ENCODE peak calls at places on chromosomes 5 and 9, in ten cellular contexts. One of them, this sample, is unnamed.

GRCh38 chr9:116870566-116870965 is 183.5 kb downstream of the TRIM32 start:
- DNase-seq in NCI-H460: no peak
- DNase-seq in upper lobe of right lung: no peak
- DNase-seq in NCI-H345: no peak
- DNase-seq in NCI-H524 treated with DMSO at 0.1 percent for 48 hours: no peak
- DNase-seq in NCI-H2227 treated with DMSO at 0.1 percent for 48 hours: no peak
- DNase-seq in NCI-H1930: no peak
- DNase-seq in iris pigment epithelial cell: no peak
- DNase-seq in Peyer's patch: peak
- DNase-seq in WERI-Rb-1: no peak
- DNase-seq in this sample: no peak

GRCh38 chr5:127353339-127353738 is 62.7 kb downstream of the MEGF10 start:
- DNase-seq in NCI-H460: no peak
- DNase-seq in upper lobe of right lung: no peak
- DNase-seq in NCI-H345: no peak
- DNase-seq in NCI-H524 treated with DMSO at 0.1 percent for 48 hours: no peak
- DNase-seq in NCI-H2227 treated with DMSO at 0.1 percent for 48 hours: no peak
- DNase-seq in NCI-H1930: no peak
- DNase-seq in iris pigment epithelial cell: no peak
- DNase-seq in Peyer's patch: no peak
- DNase-seq in WERI-Rb-1: no peak
- DNase-seq in this sample: no peak

GRCh38 chr5:135454946-135455345 is 2.8 kb upstream of the TIFAB start:
- DNase-seq in NCI-H460: no peak
- DNase-seq in upper lobe of right lung: no peak
- DNase-seq in NCI-H345: no peak
- DNase-seq in NCI-H524 treated with DMSO at 0.1 percent for 48 hours: no peak
- DNase-seq in NCI-H2227 treated with DMSO at 0.1 percent for 48 hours: no peak
- DNase-seq in NCI-H1930: no peak
- DNase-seq in iris pigment epithelial cell: no peak
- DNase-seq in Peyer's patch: peak
- DNase-seq in WERI-Rb-1: no peak
- DNase-seq in this sample: no peak

GRCh38 chr9:134629586-134630392 is 11.8 kb upstream of the COL5A1 start:
- DNase-seq in NCI-H460: no peak
- DNase-seq in upper lobe of right lung: peak
- DNase-seq in NCI-H345: no peak
- DNase-seq in NCI-H524 treated with DMSO at 0.1 percent for 48 hours: no peak
- DNase-seq in NCI-H2227 treated with DMSO at 0.1 percent for 48 hours: no peak
- DNase-seq in NCI-H1930: no peak
- DNase-seq in iris pigment epithelial cell: no peak
- DNase-seq in Peyer's patch: no peak
- DNase-seq in WERI-Rb-1: peak
- DNase-seq in this sample: peak

GRCh38 chr5:36744041-36744677 is 132.4 kb upstream of the NIPBL start:
- DNase-seq in NCI-H460: no peak
- DNase-seq in upper lobe of right lung: no peak
- DNase-seq in NCI-H345: no peak
- DNase-seq in NCI-H524 treated with DMSO at 0.1 percent for 48 hours: no peak
- DNase-seq in NCI-H2227 treated with DMSO at 0.1 percent for 48 hours: no peak
- DNase-seq in NCI-H1930: no peak
- DNase-seq in iris pigment epithelial cell: no peak
- DNase-seq in Peyer's patch: no peak
- DNase-seq in WERI-Rb-1: no peak
- DNase-seq in this sample: peak

GRCh38 chr5:151345808-151346478 is 1.4 kb downstream of the SLC36A2 start:
- DNase-seq in NCI-H460: no peak
- DNase-seq in upper lobe of right lung: no peak
- DNase-seq in NCI-H345: no peak
- DNase-seq in NCI-H524 treated with DMSO at 0.1 percent for 48 hours: no peak
- DNase-seq in NCI-H2227 treated with DMSO at 0.1 percent for 48 hours: no peak
- DNase-seq in NCI-H1930: no peak
- DNase-seq in iris pigment epithelial cell: peak
- DNase-seq in Peyer's patch: no peak
- DNase-seq in WERI-Rb-1: no peak
- DNase-seq in this sample: no peak

GRCh38 chr9:129938291-129938979 is 103.2 kb downstream of the USP20 start:
- DNase-seq in NCI-H460: no peak
- DNase-seq in upper lobe of right lung: no peak
- DNase-seq in NCI-H345: no peak
- DNase-seq in NCI-H524 treated with DMSO at 0.1 percent for 48 hours: no peak
- DNase-seq in NCI-H2227 treated with DMSO at 0.1 percent for 48 hours: no peak
- DNase-seq in NCI-H1930: no peak
- DNase-seq in iris pigment epithelial cell: peak
- DNase-seq in Peyer's patch: no peak
- DNase-seq in WERI-Rb-1: no peak
- DNase-seq in this sample: no peak

GRCh38 chr5:38338455-38338854 is 80.1 kb downstream of the EGFLAM start:
- DNase-seq in NCI-H460: no peak
- DNase-seq in upper lobe of right lung: no peak
- DNase-seq in NCI-H345: no peak
- DNase-seq in NCI-H524 treated with DMSO at 0.1 percent for 48 hours: no peak
- DNase-seq in NCI-H2227 treated with DMSO at 0.1 percent for 48 hours: no peak
- DNase-seq in NCI-H1930: no peak
- DNase-seq in iris pigment epithelial cell: no peak
- DNase-seq in Peyer's patch: no peak
- DNase-seq in WERI-Rb-1: no peak
- DNase-seq in this sample: no peak

GRCh38 chr5:39072915-39073758 is 1.1 kb downstream of the RICTOR start:
- DNase-seq in NCI-H460: no peak
- DNase-seq in upper lobe of right lung: peak
- DNase-seq in NCI-H345: peak
- DNase-seq in NCI-H524 treated with DMSO at 0.1 percent for 48 hours: peak
- DNase-seq in NCI-H2227 treated with DMSO at 0.1 percent for 48 hours: peak
- DNase-seq in NCI-H1930: peak
- DNase-seq in iris pigment epithelial cell: peak
- DNase-seq in Peyer's patch: peak
- DNase-seq in WERI-Rb-1: peak
- DNase-seq in this sample: peak

GRCh38 chr5:91928751-91929521 is 545.8 kb upstream of the ARRDC3 start:
- DNase-seq in NCI-H460: peak
- DNase-seq in upper lobe of right lung: no peak
- DNase-seq in NCI-H345: peak
- DNase-seq in NCI-H524 treated with DMSO at 0.1 percent for 48 hours: no peak
- DNase-seq in NCI-H2227 treated with DMSO at 0.1 percent for 48 hours: peak
- DNase-seq in NCI-H1930: no peak
- DNase-seq in iris pigment epithelial cell: peak
- DNase-seq in Peyer's patch: no peak
- DNase-seq in WERI-Rb-1: no peak
- DNase-seq in this sample: no peak

GRCh38 chr9:122370303-122370702 is 521 bp upstream of the PTGS1 start:
- DNase-seq in NCI-H460: no peak
- DNase-seq in upper lobe of right lung: peak
- DNase-seq in NCI-H345: no peak
- DNase-seq in NCI-H524 treated with DMSO at 0.1 percent for 48 hours: no peak
- DNase-seq in NCI-H2227 treated with DMSO at 0.1 percent for 48 hours: no peak
- DNase-seq in NCI-H1930: no peak
- DNase-seq in iris pigment epithelial cell: no peak
- DNase-seq in Peyer's patch: peak
- DNase-seq in WERI-Rb-1: no peak
- DNase-seq in this sample: no peak

GRCh38 chr5:141882594-141883183 is 4.5 kb upstream of the PCDH1 start:
- DNase-seq in NCI-H460: no peak
- DNase-seq in upper lobe of right lung: no peak
- DNase-seq in NCI-H345: no peak
- DNase-seq in NCI-H524 treated with DMSO at 0.1 percent for 48 hours: peak
- DNase-seq in NCI-H2227 treated with DMSO at 0.1 percent for 48 hours: peak
- DNase-seq in NCI-H1930: no peak
- DNase-seq in iris pigment epithelial cell: no peak
- DNase-seq in Peyer's patch: no peak
- DNase-seq in WERI-Rb-1: no peak
- DNase-seq in this sample: no peak

GRCh38 chr9:28073278-28073677 is 500.0 kb upstream of the C9orf72 start:
- DNase-seq in NCI-H460: peak
- DNase-seq in upper lobe of right lung: no peak
- DNase-seq in NCI-H345: peak
- DNase-seq in NCI-H524 treated with DMSO at 0.1 percent for 48 hours: no peak
- DNase-seq in NCI-H2227 treated with DMSO at 0.1 percent for 48 hours: no peak
- DNase-seq in NCI-H1930: no peak
- DNase-seq in iris pigment epithelial cell: peak
- DNase-seq in Peyer's patch: no peak
- DNase-seq in WERI-Rb-1: peak
- DNase-seq in this sample: no peak

GRCh38 chr9:88587182-88587581 is 52.2 kb downstream of the NXNL2 start:
- DNase-seq in NCI-H460: no peak
- DNase-seq in upper lobe of right lung: no peak
- DNase-seq in NCI-H345: no peak
- DNase-seq in NCI-H524 treated with DMSO at 0.1 percent for 48 hours: no peak
- DNase-seq in NCI-H2227 treated with DMSO at 0.1 percent for 48 hours: no peak
- DNase-seq in NCI-H1930: no peak
- DNase-seq in iris pigment epithelial cell: no peak
- DNase-seq in Peyer's patch: peak
- DNase-seq in WERI-Rb-1: no peak
- DNase-seq in this sample: no peak

GRCh38 chr5:62653864-62654575 is 75.4 kb downstream of the LRRC70 start:
- DNase-seq in NCI-H460: no peak
- DNase-seq in upper lobe of right lung: no peak
- DNase-seq in NCI-H345: no peak
- DNase-seq in NCI-H524 treated with DMSO at 0.1 percent for 48 hours: no peak
- DNase-seq in NCI-H2227 treated with DMSO at 0.1 percent for 48 hours: no peak
- DNase-seq in NCI-H1930: no peak
- DNase-seq in iris pigment epithelial cell: no peak
- DNase-seq in Peyer's patch: no peak
- DNase-seq in WERI-Rb-1: no peak
- DNase-seq in this sample: no peak

GRCh38 chr5:109168151-109168550 is 241.6 kb downstream of the PJA2 start:
- DNase-seq in NCI-H460: no peak
- DNase-seq in upper lobe of right lung: no peak
- DNase-seq in NCI-H345: no peak
- DNase-seq in NCI-H524 treated with DMSO at 0.1 percent for 48 hours: no peak
- DNase-seq in NCI-H2227 treated with DMSO at 0.1 percent for 48 hours: no peak
- DNase-seq in NCI-H1930: no peak
- DNase-seq in iris pigment epithelial cell: no peak
- DNase-seq in Peyer's patch: no peak
- DNase-seq in WERI-Rb-1: no peak
- DNase-seq in this sample: no peak

GRCh38 chr5:139019880-139020279 is 144.7 kb upstream of the LRRTM2 start:
- DNase-seq in NCI-H460: no peak
- DNase-seq in upper lobe of right lung: no peak
- DNase-seq in NCI-H345: no peak
- DNase-seq in NCI-H524 treated with DMSO at 0.1 percent for 48 hours: no peak
- DNase-seq in NCI-H2227 treated with DMSO at 0.1 percent for 48 hours: no peak
- DNase-seq in NCI-H1930: no peak
- DNase-seq in iris pigment epithelial cell: peak
- DNase-seq in Peyer's patch: no peak
- DNase-seq in WERI-Rb-1: no peak
- DNase-seq in this sample: no peak

GRCh38 chr5:28648108-28648507 is 1609.7 kb upstream of the CDH9 start:
- DNase-seq in NCI-H460: peak
- DNase-seq in upper lobe of right lung: no peak
- DNase-seq in NCI-H345: no peak
- DNase-seq in NCI-H524 treated with DMSO at 0.1 percent for 48 hours: peak
- DNase-seq in NCI-H2227 treated with DMSO at 0.1 percent for 48 hours: no peak
- DNase-seq in NCI-H1930: no peak
- DNase-seq in iris pigment epithelial cell: peak
- DNase-seq in Peyer's patch: no peak
- DNase-seq in WERI-Rb-1: peak
- DNase-seq in this sample: no peak

GRCh38 chr5:177495243-177496060 is 2.0 kb downstream of the PDLIM7 start:
- DNase-seq in NCI-H460: no peak
- DNase-seq in upper lobe of right lung: peak
- DNase-seq in NCI-H345: no peak
- DNase-seq in NCI-H524 treated with DMSO at 0.1 percent for 48 hours: no peak
- DNase-seq in NCI-H2227 treated with DMSO at 0.1 percent for 48 hours: no peak
- DNase-seq in NCI-H1930: no peak
- DNase-seq in iris pigment epithelial cell: peak
- DNase-seq in Peyer's patch: peak
- DNase-seq in WERI-Rb-1: peak
- DNase-seq in this sample: peak

GRCh38 chr5:1521671-1522600 is 1.8 kb downstream of the LPCAT1 start:
- DNase-seq in NCI-H460: no peak
- DNase-seq in upper lobe of right lung: peak
- DNase-seq in NCI-H345: no peak
- DNase-seq in NCI-H524 treated with DMSO at 0.1 percent for 48 hours: peak
- DNase-seq in NCI-H2227 treated with DMSO at 0.1 percent for 48 hours: no peak
- DNase-seq in NCI-H1930: no peak
- DNase-seq in iris pigment epithelial cell: peak
- DNase-seq in Peyer's patch: peak
- DNase-seq in WERI-Rb-1: peak
- DNase-seq in this sample: peak

GRCh38 chr9:68704804-68705635 is at the start of gene PIP5K1B:
- DNase-seq in NCI-H460: peak
- DNase-seq in upper lobe of right lung: peak
- DNase-seq in NCI-H345: peak
- DNase-seq in NCI-H524 treated with DMSO at 0.1 percent for 48 hours: no peak
- DNase-seq in NCI-H2227 treated with DMSO at 0.1 percent for 48 hours: peak
- DNase-seq in NCI-H1930: peak
- DNase-seq in iris pigment epithelial cell: peak
- DNase-seq in Peyer's patch: peak
- DNase-seq in WERI-Rb-1: peak
- DNase-seq in this sample: peak

GRCh38 chr9:78062710-78063109 is 31.1 kb upstream of the GNAQ start:
- DNase-seq in NCI-H460: no peak
- DNase-seq in upper lobe of right lung: no peak
- DNase-seq in NCI-H345: no peak
- DNase-seq in NCI-H524 treated with DMSO at 0.1 percent for 48 hours: no peak
- DNase-seq in NCI-H2227 treated with DMSO at 0.1 percent for 48 hours: no peak
- DNase-seq in NCI-H1930: no peak
- DNase-seq in iris pigment epithelial cell: no peak
- DNase-seq in Peyer's patch: no peak
- DNase-seq in WERI-Rb-1: no peak
- DNase-seq in this sample: no peak

GRCh38 chr5:168707646-168708300 is 128.6 kb upstream of the PANK3 start:
- DNase-seq in NCI-H460: no peak
- DNase-seq in upper lobe of right lung: no peak
- DNase-seq in NCI-H345: no peak
- DNase-seq in NCI-H524 treated with DMSO at 0.1 percent for 48 hours: no peak
- DNase-seq in NCI-H2227 treated with DMSO at 0.1 percent for 48 hours: no peak
- DNase-seq in NCI-H1930: no peak
- DNase-seq in iris pigment epithelial cell: no peak
- DNase-seq in Peyer's patch: no peak
- DNase-seq in WERI-Rb-1: no peak
- DNase-seq in this sample: no peak

GRCh38 chr9:135906291-135907005 is 898 bp downstream of the CAMSAP1 start:
- DNase-seq in NCI-H460: no peak
- DNase-seq in upper lobe of right lung: peak
- DNase-seq in NCI-H345: no peak
- DNase-seq in NCI-H524 treated with DMSO at 0.1 percent for 48 hours: no peak
- DNase-seq in NCI-H2227 treated with DMSO at 0.1 percent for 48 hours: no peak
- DNase-seq in NCI-H1930: peak
- DNase-seq in iris pigment epithelial cell: peak
- DNase-seq in Peyer's patch: no peak
- DNase-seq in WERI-Rb-1: no peak
- DNase-seq in this sample: peak

GRCh38 chr5:81852277-81853004 is 101.5 kb upstream of the SSBP2 start:
- DNase-seq in NCI-H460: no peak
- DNase-seq in upper lobe of right lung: peak
- DNase-seq in NCI-H345: peak
- DNase-seq in NCI-H524 treated with DMSO at 0.1 percent for 48 hours: peak
- DNase-seq in NCI-H2227 treated with DMSO at 0.1 percent for 48 hours: peak
- DNase-seq in NCI-H1930: no peak
- DNase-seq in iris pigment epithelial cell: peak
- DNase-seq in Peyer's patch: peak
- DNase-seq in WERI-Rb-1: peak
- DNase-seq in this sample: peak

GRCh38 chr9:129317179-129318011 is 139.3 kb upstream of the IER5L start:
- DNase-seq in NCI-H460: no peak
- DNase-seq in upper lobe of right lung: peak
- DNase-seq in NCI-H345: no peak
- DNase-seq in NCI-H524 treated with DMSO at 0.1 percent for 48 hours: no peak
- DNase-seq in NCI-H2227 treated with DMSO at 0.1 percent for 48 hours: no peak
- DNase-seq in NCI-H1930: no peak
- DNase-seq in iris pigment epithelial cell: peak
- DNase-seq in Peyer's patch: peak
- DNase-seq in WERI-Rb-1: peak
- DNase-seq in this sample: peak

GRCh38 chr9:114180701-114181582 is 25.6 kb downstream of the COL27A1 start:
- DNase-seq in NCI-H460: no peak
- DNase-seq in upper lobe of right lung: no peak
- DNase-seq in NCI-H345: no peak
- DNase-seq in NCI-H524 treated with DMSO at 0.1 percent for 48 hours: no peak
- DNase-seq in NCI-H2227 treated with DMSO at 0.1 percent for 48 hours: no peak
- DNase-seq in NCI-H1930: no peak
- DNase-seq in iris pigment epithelial cell: peak
- DNase-seq in Peyer's patch: no peak
- DNase-seq in WERI-Rb-1: no peak
- DNase-seq in this sample: no peak